ENCODE peak calls at places on chromosomes 1 and 21, in six cellular contexts. A is A549; K is left lung; R is foreskin keratinocyte; X is activated naive CD8-positive, alpha-beta T cell treated with anti-CD3 and anti-CD28 coated beads, Interleukin-2, amount 10 ng/mL, durations not matched to agents 7 days and 5 days; C is effector memory CD8-positive, alpha-beta T cell. L is an unnamed sample.

GRCh38 chr21:36480618-36481017 is 696 bp upstream of the CLDN14 start:
- ATAC-seq in K (no peak), R (no peak), X (no peak), A (no peak), C (no peak), L (no peak)

GRCh38 chr1:184513966-184514365 is 127.1 kb downstream of the C1orf21 start:
- ATAC-seq in C (no peak), X (no peak), K (peak), R (peak), A (peak), L (peak)

GRCh38 chr1:38559180-38559874 is 300.2 kb downstream of the RRAGC start:
- ATAC-seq in X (peak), C (peak), K (peak), A (no peak), R (peak), L (peak)

GRCh38 chr1:11245904-11246726 is 16.2 kb downstream of the MTOR start:
- ATAC-seq in K (no peak), X (no peak), A (no peak), R (no peak), C (peak), L (peak)

GRCh38 chr1:55575571-55576279 is 360.6 kb upstream of the USP24 start:
- ATAC-seq in K (no peak), R (no peak), X (no peak), C (no peak), A (no peak), L (no peak)

GRCh38 chr1:212237651-212238050 is 47.6 kb upstream of the PPP2R5A start:
- ATAC-seq in R (peak), X (no peak), K (peak), A (peak), C (no peak), L (peak)

GRCh38 chr1:205516362-205516761 is 11.9 kb downstream of the CDK18 start:
- ATAC-seq in X (no peak), A (no peak), C (no peak), R (no peak), K (no peak), L (no peak)

GRCh38 chr21:45874716-45875415 is 106.7 kb upstream of the COL6A1 start:
- ATAC-seq in C (no peak), R (peak), X (no peak), K (peak), A (no peak), L (peak)

GRCh38 chr21:16588433-16588860 is 858.7 kb downstream of the USP25 start:
- ATAC-seq in C (no peak), A (peak), K (peak), R (peak), X (no peak), L (peak)

GRCh38 chr1:31164291-31164690 is 75.4 kb downstream of the NKAIN1 start:
- ATAC-seq in X (no peak), R (no peak), K (no peak), A (no peak), C (no peak), L (no peak)

GRCh38 chr1:23614128-23614660 is 54.9 kb upstream of the ID3 start:
- ATAC-seq in A (no peak), R (no peak), C (no peak), X (no peak), K (no peak), L (no peak)

GRCh38 chr1:109163549-109163948 is 49.6 kb downstream of the ELAPOR1 start:
- ATAC-seq in C (no peak), R (no peak), A (no peak), K (no peak), X (no peak), L (no peak)

GRCh38 chr1:41484881-41485280 is 398 bp upstream of the EDN2 start:
- ATAC-seq in A (no peak), R (no peak), C (no peak), X (no peak), K (no peak), L (no peak)

GRCh38 chr1:47449702-47450552 is 12.1 kb downstream of the FOXD2 start:
- ATAC-seq in X (no peak), K (peak), A (peak), R (peak), C (no peak), L (peak)

GRCh38 chr1:37035828-37036666 is 1.7 kb upstream of the GRIK3 start:
- ATAC-seq in R (no peak), K (no peak), C (no peak), X (peak), A (no peak), L (no peak)

GRCh38 chr1:151002006-151002405 is 4.7 kb downstream of the MINDY1 start:
- ATAC-seq in X (no peak), R (no peak), C (no peak), A (no peak), K (no peak), L (no peak)

GRCh38 chr1:6414443-6414844 is 5.3 kb downstream of the HES2 start:
- ATAC-seq in X (peak), C (peak), K (peak), A (peak), R (peak), L (peak)

GRCh38 chr1:152050886-152051764 is 14.3 kb upstream of the S100A11 start:
- ATAC-seq in X (no peak), R (peak), A (no peak), K (no peak), C (no peak), L (peak)

GRCh38 chr21:31716106-31716505 is 15.8 kb downstream of the SCAF4 start:
- ATAC-seq in R (no peak), C (no peak), X (no peak), K (no peak), A (no peak), L (no peak)

GRCh38 chr1:11178021-11179015 is 10.8 kb upstream of the ANGPTL7 start:
- ATAC-seq in R (peak), A (no peak), K (no peak), X (no peak), C (no peak), L (peak)

GRCh38 chr1:15761729-15762128 is 3.1 kb downstream of the FBLIM1 start:
- ATAC-seq in K (no peak), R (no peak), C (no peak), A (no peak), X (no peak), L (no peak)

GRCh38 chr1:111850124-111850523 is 94.4 kb downstream of the DDX20 start:
- ATAC-seq in X (no peak), C (no peak), K (no peak), R (no peak), A (no peak), L (no peak)

GRCh38 chr1:30756206-30756544 is 1.4 kb downstream of the LAPTM5 start:
- ATAC-seq in R (no peak), K (no peak), C (peak), X (peak), A (no peak), L (no peak)

GRCh38 chr1:8238141-8239038 is 79.5 kb upstream of the SLC45A1 start:
- ATAC-seq in X (no peak), A (peak), K (peak), R (no peak), C (no peak), L (no peak)

GRCh38 chr1:160620942-160621632 is 25.8 kb downstream of the SLAMF1 start:
- ATAC-seq in C (no peak), K (no peak), A (no peak), X (no peak), R (no peak), L (no peak)

GRCh38 chr1:84834419-84835064 is 58.5 kb downstream of the LPAR3 start:
- ATAC-seq in C (no peak), A (peak), K (peak), X (no peak), R (peak), L (peak)

GRCh38 chr1:2300851-2301606 is 72.9 kb downstream of the SKI start:
- ATAC-seq in K (peak), R (no peak), C (peak), X (peak), A (no peak), L (peak)

GRCh38 chr1:245098924-245099323 is 55.9 kb upstream of the KIF26B start:
- ATAC-seq in C (no peak), X (no peak), K (no peak), R (no peak), A (no peak), L (no peak)

GRCh38 chr1:40339420-40340323 is 22.6 kb upstream of the COL9A2 start:
- ATAC-seq in R (no peak), K (peak), X (no peak), C (no peak), A (peak), L (peak)

L was measured in esophagus mucosa.